ENCODE peak calls at places on chromosome 9, in seven cellular contexts. S, Z, U, R, C, Y and L are unnamed samples. For H3K36me3 and H3K4me1, the result is how much of the 10 kb centered on the place peaks cover.

GRCh38 chr9:2170737-2171136 is 155.6 kb downstream of the SMARCA2 start:
- DNase-seq in R (no peak), C (no peak), Y (no peak), U (no peak), S (no peak), Z (no peak), L (no peak)

GRCh38 chr9:98147582-98147981 is 28.6 kb upstream of the TRIM14 start:
- DNase-seq in U (no peak), Z (no peak), Y (no peak), C (no peak), S (no peak), R (no peak), L (no peak)

GRCh38 chr9:5326187-5326586 is 13.5 kb downstream of the RLN1 start:
- DNase-seq in S (no peak), Z (no peak), R (no peak), U (peak), C (no peak), Y (no peak), L (no peak)

GRCh38 chr9:35790025-35790384 is 1.4 kb upstream of the NPR2 start:
- DNase-seq in Z (no peak), S (no peak), U (no peak), C (no peak), Y (no peak), R (no peak), L (no peak)

GRCh38 chr9:86021166-86021565 is 78.2 kb downstream of the GOLM1 start:
- DNase-seq in Y (no peak), Z (no peak), C (no peak), R (no peak), U (no peak), S (no peak), L (no peak)

GRCh38 chr9:6566409-6567139 is 79.0 kb downstream of the GLDC start:
- DNase-seq in Y (no peak), S (no peak), R (peak), Z (no peak), U (no peak), C (no peak), L (peak)

GRCh38 chr9:17134396-17134842 is 421 bp upstream of the CNTLN start:
- DNase-seq in U (no peak), C (no peak), S (no peak), Y (no peak), R (no peak), Z (no peak), L (no peak)

GRCh38 chr9:128911529-128912035 is 9.2 kb upstream of the PHYHD1 start:
- DNase-seq in C (peak), R (peak), Y (no peak), Z (peak), S (peak), U (no peak), L (peak)

GRCh38 chr9:91421987-91422765 is 1.5 kb downstream of the NFIL3 start:
- DNase-seq in S (no peak), U (no peak), C (no peak), R (no peak), Z (peak), Y (no peak), L (peak)

GRCh38 chr9:14183001-14183400 is 130.9 kb downstream of the NFIB start:
- DNase-seq in Z (no peak), U (no peak), S (no peak), C (no peak), Y (no peak), R (no peak), L (no peak)

GRCh38 chr9:9938432-9938831 is 674.4 kb downstream of the PTPRD start:
- DNase-seq in S (no peak), Y (no peak), U (no peak), R (no peak), C (no peak), Z (no peak), L (no peak)

DNA sequence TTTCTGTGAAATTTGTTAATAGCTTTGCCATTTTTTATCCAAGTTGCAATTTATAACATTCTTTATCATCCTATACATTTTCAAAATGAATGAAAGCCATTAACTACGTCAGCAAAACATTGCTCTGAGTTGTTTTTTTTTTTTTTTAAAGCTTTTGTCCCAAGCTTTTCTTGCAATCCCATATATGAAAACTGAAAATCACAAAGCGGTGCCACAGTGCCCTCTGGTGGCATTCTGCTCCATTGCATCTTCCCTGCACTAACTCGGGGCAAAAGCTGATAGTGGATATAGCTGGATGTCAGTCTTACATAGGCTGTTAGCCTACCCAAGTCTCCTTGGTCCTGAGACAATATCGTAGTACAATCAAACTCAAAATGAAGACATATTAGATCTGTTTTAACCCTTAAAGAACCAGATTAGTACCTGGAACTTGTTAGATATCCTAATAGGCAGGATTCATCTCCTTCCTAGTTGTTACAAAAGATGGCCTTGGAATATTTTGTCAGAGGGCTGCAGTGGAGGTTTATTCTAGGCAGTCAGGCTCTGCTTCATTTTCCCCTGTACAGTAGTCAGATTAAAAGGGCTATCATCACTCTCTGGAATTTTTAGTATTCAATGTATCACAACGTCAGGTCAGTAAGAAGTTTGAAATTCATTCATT is 669.9 kb downstream of the PTPRD start:
- DNase-seq in R (peak), Y (peak), Z (peak), C (peak), U (peak), S (peak), L (no peak)
- H3K36me3 ChIP-seq in R (under half), Y (under half), Z (under half), C (under half), U (under half), S (under half), L (under half)

GRCh38 chr9:114923918-114924317 is 6.5 kb downstream of the TNFSF8 start:
- DNase-seq in Z (no peak), C (no peak), U (no peak), Y (no peak), R (no peak), S (no peak), L (no peak)
- H3K4me1 ChIP-seq in Z (under half), C (under half), U (half or more), Y (under half), R (under half), S (under half), L (under half)

GRCh38 chr9:22512495-22512894 is 65.9 kb downstream of the DMRTA1 start:
- DNase-seq in R (no peak), U (no peak), Y (no peak), C (no peak), Z (no peak), S (no peak), L (no peak)

GRCh38 chr9:22508790-22509189 is 62.2 kb downstream of the DMRTA1 start:
- DNase-seq in S (no peak), Z (no peak), U (no peak), C (peak), Y (no peak), R (no peak), L (no peak)
- H3K4me3 ChIP-seq in S (no peak), Z (no peak), U (no peak), C (no peak), Y (no peak), R (no peak), L (no peak)

DNA sequence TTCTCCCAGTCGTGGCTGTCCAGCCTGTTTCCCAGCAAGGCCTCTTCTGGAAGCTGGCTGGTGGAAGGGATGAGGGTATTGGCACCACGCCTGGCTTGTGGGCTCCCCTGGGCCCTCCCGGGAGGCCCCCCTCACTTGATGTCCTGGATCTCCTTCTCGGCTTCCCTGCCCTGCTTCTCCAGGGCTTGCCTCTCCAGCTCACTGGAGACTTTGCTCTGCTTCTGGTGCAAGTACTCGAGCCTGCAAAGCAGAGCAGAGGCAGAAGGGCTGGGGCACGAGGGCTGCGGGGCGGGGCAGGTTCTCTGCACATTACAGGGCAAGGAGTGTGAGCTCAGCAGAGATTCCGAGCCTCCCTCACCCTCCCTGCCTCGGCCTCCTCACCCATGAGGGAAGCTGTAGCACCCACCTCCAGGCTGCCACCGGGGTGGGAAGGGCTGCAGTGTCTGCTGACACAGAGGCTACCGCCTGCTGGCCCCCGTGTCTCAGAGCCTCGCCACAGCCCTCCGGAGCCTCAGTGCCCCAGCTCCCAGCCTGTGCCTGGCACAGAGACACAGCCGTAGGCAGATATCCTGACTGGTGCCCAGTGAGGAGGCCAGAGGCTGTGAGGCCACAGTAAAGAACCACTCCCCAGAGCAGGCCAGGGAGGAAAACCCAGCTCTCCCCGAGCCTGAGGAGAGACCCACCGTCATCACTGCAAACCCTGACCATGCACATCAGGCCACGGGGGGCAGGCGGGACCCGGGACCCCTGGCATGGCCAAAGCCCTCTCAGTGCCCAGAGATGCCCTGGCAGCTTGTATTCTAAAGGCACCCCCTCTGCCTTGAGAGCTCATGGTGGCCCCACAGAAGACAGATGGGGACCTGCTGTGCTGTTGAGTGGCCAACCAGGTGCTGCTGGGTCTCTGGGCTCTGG is 7.2 kb downstream of the SNAPC4 start:
- DNase-seq in Z (no peak), S (no peak), U (no peak), C (peak), Y (no peak), R (no peak), L (no peak)
- H3K36me3 ChIP-seq in Z (under half), S (half or more), U (under half), C (under half), Y (under half), R (under half), L (half or more)

DNA sequence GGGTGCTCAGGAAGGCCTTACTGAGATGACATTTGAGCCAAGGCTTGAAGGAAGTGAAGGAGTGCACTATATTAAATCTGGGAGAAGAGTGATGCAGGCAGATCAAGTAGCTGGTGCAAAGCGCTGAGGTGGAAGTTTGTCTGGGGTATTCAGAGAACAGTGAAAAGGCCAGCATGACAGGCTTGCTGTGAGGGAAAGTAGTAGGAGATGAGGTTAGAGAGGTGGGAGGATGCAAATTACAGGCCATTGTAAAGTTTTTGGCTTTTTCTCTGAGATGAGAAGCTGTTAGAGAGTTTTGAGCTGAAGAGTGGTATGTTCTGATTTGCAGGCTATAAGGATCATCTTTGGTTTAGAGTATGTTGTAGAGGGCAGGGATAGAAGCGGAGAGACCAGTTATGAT is 80.8 kb upstream of the GRHPR start:
- DNase-seq in C (no peak), Z (no peak), Y (no peak), S (no peak), U (no peak), R (no peak), L (no peak)
- H3K4me1 ChIP-seq in C (under half), Z (under half), Y (under half), S (under half), U (under half), R (under half), L (under half)

DNA sequence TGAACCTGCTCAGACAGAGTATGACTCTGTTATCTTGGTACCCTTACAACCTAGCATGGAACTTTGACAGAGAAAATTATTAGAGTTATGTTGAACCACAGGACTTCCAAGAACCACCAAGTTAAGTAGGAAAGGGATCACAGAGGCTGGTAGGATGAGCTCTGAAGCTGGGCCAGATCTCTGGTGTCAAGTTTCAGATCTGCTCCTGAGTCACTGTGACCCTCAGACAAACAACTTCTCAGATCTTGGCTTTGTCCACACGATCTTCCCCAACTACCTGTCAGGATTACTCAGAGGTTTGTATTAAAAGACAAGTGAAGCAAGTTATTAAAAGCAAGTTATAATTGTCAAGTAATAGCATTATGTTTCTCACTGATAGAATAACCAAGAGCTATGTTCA is 189.0 kb downstream of the SEC61B start:
- DNase-seq in Z (no peak), S (no peak), Y (no peak), R (no peak), U (no peak), C (no peak), L (no peak)
- H3K4me3 ChIP-seq in Z (no peak), S (no peak), Y (no peak), R (no peak), U (no peak), C (no peak), L (no peak)

DNA sequence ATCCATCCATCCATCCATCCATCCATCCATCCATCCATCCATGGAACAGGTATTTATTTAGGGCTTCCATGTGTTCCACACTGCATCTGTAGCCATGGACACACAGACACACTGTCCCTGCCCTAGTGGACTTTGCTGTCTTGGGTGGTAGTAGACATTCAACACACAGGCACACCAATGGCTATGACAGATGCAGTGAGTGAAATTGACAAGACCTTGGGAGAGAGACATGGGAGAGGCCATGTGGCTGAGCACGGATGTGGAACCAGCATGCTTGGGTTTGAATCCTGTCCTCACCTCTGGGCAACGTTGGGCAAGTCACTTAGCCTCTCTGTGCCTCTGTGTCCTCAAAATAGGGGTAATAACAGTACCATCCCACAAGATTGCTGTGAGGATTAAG is 45.3 kb downstream of the STOM start:
- DNase-seq in U (no peak), S (no peak), C (no peak), Z (no peak), Y (no peak), R (no peak), L (no peak)
- H3K36me3 ChIP-seq in U (under half), S (half or more), C (under half), Z (under half), Y (under half), R (under half), L (half or more)

DNA sequence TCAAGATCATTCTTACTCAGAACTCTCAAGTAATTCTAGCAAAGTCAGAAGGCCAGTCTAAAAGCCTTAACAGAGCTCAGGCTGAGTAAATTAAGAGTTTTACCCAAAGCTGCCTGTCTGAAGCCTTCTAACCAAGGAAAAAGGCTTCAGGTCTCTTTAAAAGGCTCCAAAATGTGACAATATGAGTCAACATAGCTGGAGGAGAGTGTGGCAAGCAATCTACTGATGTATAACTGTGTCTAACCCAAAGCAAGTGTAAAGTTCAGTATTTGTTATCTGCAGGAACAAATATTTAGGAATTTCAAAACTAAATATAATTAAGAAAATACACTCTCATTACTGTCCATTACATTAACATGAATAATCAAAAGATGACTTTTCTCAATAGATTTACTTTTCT is 11.0 kb downstream of the ZBTB5 start:
- DNase-seq in Z (no peak), R (no peak), Y (no peak), S (no peak), U (no peak), C (no peak), L (no peak)
- H3K4me1 ChIP-seq in Z (under half), R (under half), Y (under half), S (under half), U (under half), C (under half), L (under half)

GRCh38 chr9:92973700-92974099 is 26.4 kb downstream of the FGD3 start:
- DNase-seq in S (no peak), C (no peak), U (no peak), Y (no peak), R (no peak), Z (no peak), L (no peak)

GRCh38 chr9:92975452-92975770 is 28.1 kb downstream of the FGD3 start:
- DNase-seq in C (no peak), R (no peak), U (no peak), S (no peak), Y (no peak), Z (no peak), L (no peak)

GRCh38 chr9:92976436-92976835 is 29.1 kb downstream of the FGD3 start:
- DNase-seq in R (no peak), C (no peak), Z (no peak), U (no peak), Y (no peak), S (no peak), L (no peak)

GRCh38 chr9:92974696-92975451 is 27.6 kb downstream of the FGD3 start:
- DNase-seq in C (no peak), Z (no peak), Y (no peak), S (no peak), R (no peak), U (no peak), L (no peak)

DNA sequence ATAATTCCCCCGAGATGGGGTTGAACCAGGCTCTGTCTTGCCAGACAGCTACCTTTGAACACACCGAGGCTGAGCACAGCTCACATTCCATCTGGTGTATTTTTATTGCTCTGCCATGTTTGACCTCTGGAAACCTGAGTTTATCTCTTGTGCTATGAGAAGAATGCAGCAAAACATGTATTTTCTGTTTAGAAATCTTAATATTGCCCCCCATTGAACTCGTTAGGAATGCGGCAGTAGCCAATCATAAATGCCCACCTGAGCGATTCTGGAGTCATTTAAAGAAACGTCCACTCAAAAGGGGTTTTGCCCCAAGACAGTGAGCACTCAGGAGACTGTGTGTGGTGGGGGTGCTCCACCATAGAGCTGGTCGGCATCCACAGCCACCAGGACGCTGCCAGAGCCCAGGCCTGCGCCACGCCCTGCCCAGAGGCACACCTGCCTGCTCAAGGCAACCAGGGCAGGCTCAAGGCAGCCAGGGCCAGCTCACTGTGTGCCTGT is 26.9 kb downstream of the FGD3 start:
- DNase-seq in Y (no peak), U (no peak), Z (no peak), R (no peak), C (no peak), S (peak), L (no peak)
- H3K4me3 ChIP-seq in Y (no peak), U (peak), Z (no peak), R (no peak), C (no peak), S (no peak), L (no peak)